ENCODE peak calls at places on chromosomes 12 and 14, in five cellular contexts. One of them, this sample, is unnamed.

GRCh38 chr12:123027726-123028445 is 47.4 kb downstream of the ARL6IP4 start:
- DNase-seq in IMR-90: no peak
- DNase-seq in neuronal stem cell: no peak
- DNase-seq in mesenchymal stem cell: no peak
- DNase-seq in H1: no peak
- DNase-seq in this sample: no peak

GRCh38 chr12:11837318-11837934 is 188.0 kb downstream of the ETV6 start:
- DNase-seq in IMR-90: no peak
- DNase-seq in neuronal stem cell: no peak
- DNase-seq in mesenchymal stem cell: no peak
- DNase-seq in H1: no peak
- DNase-seq in this sample: no peak

GRCh38 chr12:81078469-81079196 is 754 bp downstream of the ACSS3 start:
- DNase-seq in IMR-90: peak
- DNase-seq in neuronal stem cell: no peak
- DNase-seq in mesenchymal stem cell: peak
- DNase-seq in H1: no peak
- DNase-seq in this sample: no peak

GRCh38 chr12:41917827-41918445 is 226.7 kb downstream of the GXYLT1 start:
- DNase-seq in IMR-90: no peak
- DNase-seq in neuronal stem cell: no peak
- DNase-seq in mesenchymal stem cell: peak
- DNase-seq in H1: no peak
- DNase-seq in this sample: no peak

GRCh38 chr12:52258335-52258901 is 16.0 kb upstream of the KRT86 start:
- DNase-seq in IMR-90: no peak
- DNase-seq in neuronal stem cell: peak
- DNase-seq in mesenchymal stem cell: no peak
- DNase-seq in H1: peak
- DNase-seq in this sample: no peak

GRCh38 chr14:50055461-50056228 is 60.7 kb downstream of the VCPKMT start:
- DNase-seq in IMR-90: no peak
- DNase-seq in neuronal stem cell: no peak
- DNase-seq in mesenchymal stem cell: no peak
- DNase-seq in H1: no peak
- DNase-seq in this sample: no peak

GRCh38 chr14:31207287-31207745 is 277 bp downstream of the HECTD1 start:
- DNase-seq in IMR-90: no peak
- DNase-seq in neuronal stem cell: no peak
- DNase-seq in mesenchymal stem cell: no peak
- DNase-seq in H1: no peak
- DNase-seq in this sample: peak

GRCh38 chr14:36857136-36857535 is 195.5 kb downstream of the PAX9 start:
- DNase-seq in IMR-90: no peak
- DNase-seq in neuronal stem cell: no peak
- DNase-seq in mesenchymal stem cell: no peak
- DNase-seq in H1: no peak
- DNase-seq in this sample: no peak

GRCh38 chr12:87982208-87982607 is 47.0 kb downstream of the C12orf50 start:
- DNase-seq in IMR-90: peak
- DNase-seq in neuronal stem cell: no peak
- DNase-seq in mesenchymal stem cell: peak
- DNase-seq in H1: no peak
- DNase-seq in this sample: no peak

DNA sequence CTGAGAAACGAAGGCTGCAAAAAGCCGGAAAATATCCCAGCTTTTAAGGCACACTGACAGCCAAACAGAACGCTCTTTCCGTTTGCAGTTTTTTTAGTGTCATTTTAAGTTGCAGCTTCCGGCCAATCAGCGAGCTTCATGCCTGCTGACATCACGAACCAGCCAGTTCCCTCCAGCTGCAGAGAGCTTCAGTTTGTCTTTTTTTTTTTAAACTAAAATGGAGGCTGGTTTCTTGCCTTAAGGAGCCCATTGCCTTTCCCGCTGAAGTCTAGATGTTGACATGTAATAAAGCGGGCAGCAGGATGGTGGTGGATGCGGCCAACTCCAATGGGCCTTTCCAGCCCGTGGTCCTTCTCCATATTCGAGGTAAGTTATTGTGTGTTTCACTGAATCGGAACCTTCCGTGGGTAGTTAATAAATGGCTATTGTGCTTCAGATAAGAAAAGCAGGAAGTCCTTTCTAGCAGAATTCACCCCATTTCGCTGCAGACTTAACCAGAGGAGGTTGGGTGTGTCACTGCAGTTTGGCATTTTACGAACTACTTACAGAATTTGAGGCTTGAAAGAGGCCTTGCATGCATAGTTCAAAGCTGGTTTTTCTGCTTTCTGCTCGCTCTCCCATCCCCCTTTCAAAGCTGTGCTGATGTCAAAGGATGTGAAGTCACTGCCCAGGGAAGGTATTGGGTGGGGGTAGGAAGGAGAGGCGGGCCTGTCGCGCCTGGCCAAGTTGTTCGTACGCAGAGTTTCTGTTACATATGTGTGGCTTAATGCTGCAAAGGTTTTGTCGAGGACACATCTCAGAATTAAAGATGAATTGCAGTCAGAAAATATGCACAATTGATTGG is 48.4 kb downstream of the PPP2R5C start:
- DNase-seq in IMR-90: peak
- DNase-seq in neuronal stem cell: peak
- DNase-seq in mesenchymal stem cell: peak
- DNase-seq in H1: peak
- DNase-seq in this sample: peak
- H4K91ac ChIP-seq in IMR-90: peak
- H4K91ac ChIP-seq in neuronal stem cell: no peak
- H4K91ac ChIP-seq in mesenchymal stem cell: peak
- H4K91ac ChIP-seq in H1: no peak
- H4K91ac ChIP-seq in this sample: peak

DNA sequence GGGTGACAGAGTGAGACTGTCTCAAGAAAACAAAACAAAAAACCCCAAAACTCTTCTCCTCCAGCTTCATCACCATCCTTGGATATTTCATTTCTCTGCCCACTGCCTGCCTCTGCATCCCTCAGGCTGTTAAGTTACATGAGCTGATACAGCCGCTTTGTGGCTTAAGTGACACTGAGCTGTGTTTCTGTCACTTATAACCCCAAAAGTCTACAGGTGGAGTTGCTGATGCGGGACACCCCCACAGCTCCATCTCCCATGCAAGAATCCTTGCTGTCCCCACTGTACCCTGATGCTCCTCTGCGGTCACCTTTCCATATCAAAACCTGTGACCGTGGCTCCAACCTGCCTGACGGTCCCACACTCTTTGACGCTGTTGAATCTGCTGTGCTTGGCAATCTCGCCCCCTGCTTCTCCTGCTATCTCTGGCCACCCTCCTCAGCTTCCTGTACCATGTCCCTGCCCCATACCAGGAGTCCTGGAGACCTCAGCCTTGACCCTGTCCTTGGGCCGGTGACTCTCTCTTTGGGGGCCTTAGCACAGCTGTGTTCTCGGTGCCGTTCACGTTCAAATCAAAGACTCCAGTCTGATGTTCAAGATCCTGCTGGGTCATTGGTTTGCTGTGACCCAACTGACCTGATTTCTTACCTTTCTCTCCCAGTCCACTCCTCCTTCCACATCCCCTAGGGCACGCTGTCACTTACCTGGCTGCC is 20.3 kb downstream of the HVCN1 start:
- DNase-seq in IMR-90: no peak
- DNase-seq in neuronal stem cell: no peak
- DNase-seq in mesenchymal stem cell: no peak
- DNase-seq in H1: no peak
- DNase-seq in this sample: no peak
- H3K4me3 ChIP-seq in IMR-90: no peak
- H3K4me3 ChIP-seq in neuronal stem cell: no peak
- H3K4me3 ChIP-seq in mesenchymal stem cell: no peak
- H3K4me3 ChIP-seq in H1: no peak
- H3K4me3 ChIP-seq in this sample: no peak

GRCh38 chr14:100192250-100192671 is 32.8 kb upstream of the DEGS2 start:
- DNase-seq in IMR-90: no peak
- DNase-seq in neuronal stem cell: no peak
- DNase-seq in mesenchymal stem cell: no peak
- DNase-seq in H1: peak
- DNase-seq in this sample: no peak
- H3K14ac ChIP-seq in IMR-90: peak
- H3K14ac ChIP-seq in neuronal stem cell: no peak
- H3K14ac ChIP-seq in mesenchymal stem cell: peak
- H3K14ac ChIP-seq in H1: no peak
- H3K14ac ChIP-seq in this sample: peak

GRCh38 chr12:6065872-6066217 is 58.6 kb downstream of the VWF start:
- DNase-seq in IMR-90: no peak
- DNase-seq in neuronal stem cell: no peak
- DNase-seq in mesenchymal stem cell: no peak
- DNase-seq in H1: no peak
- DNase-seq in this sample: no peak
- H4K91ac ChIP-seq in IMR-90: no peak
- H4K91ac ChIP-seq in neuronal stem cell: no peak
- H4K91ac ChIP-seq in mesenchymal stem cell: peak
- H4K91ac ChIP-seq in H1: no peak
- H4K91ac ChIP-seq in this sample: peak

GRCh38 chr14:94485944-94486841 is 10.2 kb upstream of the SERPINA9 start:
- DNase-seq in IMR-90: peak
- DNase-seq in neuronal stem cell: peak
- DNase-seq in mesenchymal stem cell: no peak
- DNase-seq in H1: peak
- DNase-seq in this sample: peak
- H3K4me3 ChIP-seq in IMR-90: no peak
- H3K4me3 ChIP-seq in neuronal stem cell: no peak
- H3K4me3 ChIP-seq in mesenchymal stem cell: no peak
- H3K4me3 ChIP-seq in H1: peak
- H3K4me3 ChIP-seq in this sample: peak

GRCh38 chr12:132711169-132711843 is 664 bp downstream of the PGAM5 start:
- DNase-seq in IMR-90: peak
- DNase-seq in neuronal stem cell: no peak
- DNase-seq in mesenchymal stem cell: peak
- DNase-seq in H1: peak
- DNase-seq in this sample: peak
- H3K14ac ChIP-seq in IMR-90: peak
- H3K14ac ChIP-seq in neuronal stem cell: no peak
- H3K14ac ChIP-seq in mesenchymal stem cell: no peak
- H3K14ac ChIP-seq in H1: no peak
- H3K14ac ChIP-seq in this sample: peak

DNA sequence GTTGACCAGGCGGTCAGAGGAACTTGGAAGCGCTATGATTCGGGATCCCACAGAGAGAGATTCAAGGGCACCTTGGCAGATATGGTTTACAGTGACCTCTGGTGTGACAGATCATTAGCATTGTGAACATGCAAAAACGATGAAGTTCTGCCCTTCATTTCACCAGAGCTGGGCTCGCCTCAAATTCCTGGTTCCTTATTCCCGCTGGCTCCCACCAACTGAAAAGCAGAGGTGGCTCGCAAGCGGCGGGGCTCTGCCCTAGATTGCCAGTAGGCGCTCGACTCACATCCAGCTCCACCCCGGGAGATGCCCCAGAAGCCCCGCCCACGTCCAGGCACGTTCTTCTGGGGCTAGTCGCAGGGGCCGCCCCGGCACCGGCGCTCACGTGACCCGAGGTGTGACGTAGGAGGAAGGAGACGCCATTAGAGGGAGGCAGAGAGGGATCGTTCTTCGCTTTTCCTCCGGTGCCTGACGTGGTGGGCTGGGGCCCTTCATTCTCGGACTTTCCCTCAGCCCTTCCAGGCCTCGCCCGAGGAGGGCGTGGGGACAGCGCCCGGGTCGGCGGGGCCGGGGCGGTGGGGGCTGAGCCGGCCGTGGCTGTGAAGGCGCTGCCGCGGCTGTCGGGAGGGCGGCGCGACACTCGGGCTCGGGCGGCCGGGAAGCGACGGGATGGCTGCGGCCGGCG is at the start of gene RAB21:
- DNase-seq in IMR-90: peak
- DNase-seq in neuronal stem cell: peak
- DNase-seq in mesenchymal stem cell: peak
- DNase-seq in H1: peak
- DNase-seq in this sample: peak
- H4K91ac ChIP-seq in IMR-90: peak
- H4K91ac ChIP-seq in neuronal stem cell: no peak
- H4K91ac ChIP-seq in mesenchymal stem cell: peak
- H4K91ac ChIP-seq in H1: no peak
- H4K91ac ChIP-seq in this sample: peak

GRCh38 chr14:105411985-105412767 is 7.5 kb upstream of the MTA1 start:
- DNase-seq in IMR-90: no peak
- DNase-seq in neuronal stem cell: no peak
- DNase-seq in mesenchymal stem cell: no peak
- DNase-seq in H1: no peak
- DNase-seq in this sample: no peak
- H3K4me3 ChIP-seq in IMR-90: no peak
- H3K4me3 ChIP-seq in neuronal stem cell: no peak
- H3K4me3 ChIP-seq in mesenchymal stem cell: no peak
- H3K4me3 ChIP-seq in H1: no peak
- H3K4me3 ChIP-seq in this sample: peak

DNA sequence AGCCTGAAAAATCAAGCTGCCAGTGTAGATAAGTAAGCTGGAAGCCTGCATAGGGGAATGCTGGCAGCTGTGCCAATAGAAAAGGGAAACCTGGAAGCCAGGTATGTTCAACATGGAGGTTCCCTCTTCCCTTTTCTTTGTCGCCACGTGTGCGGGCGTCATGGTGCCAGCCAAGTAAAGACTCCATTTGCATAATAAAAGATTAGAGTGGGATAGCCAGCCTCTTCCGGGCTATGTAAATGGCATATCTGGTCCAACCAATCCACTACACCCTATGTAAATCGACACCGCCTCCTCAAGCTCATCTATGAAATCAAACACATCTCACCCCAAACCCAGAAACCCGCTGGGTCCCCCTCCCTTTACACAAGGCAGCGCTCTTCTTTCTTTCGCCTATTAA is 5.6 kb upstream of the ADGRD1 start:
- DNase-seq in IMR-90: no peak
- DNase-seq in neuronal stem cell: no peak
- DNase-seq in mesenchymal stem cell: no peak
- DNase-seq in H1: no peak
- DNase-seq in this sample: no peak
- H3K14ac ChIP-seq in IMR-90: no peak
- H3K14ac ChIP-seq in neuronal stem cell: no peak
- H3K14ac ChIP-seq in mesenchymal stem cell: no peak
- H3K14ac ChIP-seq in H1: no peak
- H3K14ac ChIP-seq in this sample: no peak